ENCODE peak calls at places on chromosomes 2 and 18, in six cellular contexts. Q is neuronal stem cell, L is IMR-90, K is H9, H is H1, Y is trophoblast cell. E is an unnamed sample.

GRCh38 chr2:101361079-101361478 is 26.2 kb downstream of the CREG2 start:
- DNase-seq in Q (no peak), L (no peak), K (no peak), H (no peak), Y (peak), E (no peak)

GRCh38 chr2:72989770-72990556 is 72.6 kb downstream of the EMX1 start:
- DNase-seq in Q (no peak), L (peak), K (peak), H (peak), Y (no peak), E (no peak)

GRCh38 chr2:19886261-19886660 is 15.5 kb downstream of the TTC32 start:
- DNase-seq in Q (no peak), L (no peak), K (no peak), H (peak), Y (no peak), E (no peak)

GRCh38 chr2:176494949-176495353 is 225.7 kb downstream of the MTX2 start:
- DNase-seq in Q (no peak), L (no peak), K (no peak), H (no peak), Y (no peak), E (no peak)

GRCh38 chr18:14092625-14093361 is 39.4 kb downstream of the ZNF519 start:
- DNase-seq in Q (no peak), L (no peak), K (no peak), H (no peak), Y (no peak), E (no peak)

GRCh38 chr2:71603311-71603794 is 150.0 kb downstream of the DYSF start:
- DNase-seq in Q (no peak), L (no peak), K (peak), H (no peak), Y (no peak), E (no peak)

GRCh38 chr2:157404363-157404762 is 39.5 kb downstream of the CYTIP start:
- DNase-seq in Q (no peak), L (no peak), K (no peak), H (no peak), Y (peak), E (no peak)

GRCh38 chr18:59556265-59556664 is 141.0 kb downstream of the CCBE1 start:
- DNase-seq in Q (no peak), L (peak), K (no peak), H (no peak), Y (peak), E (no peak)

GRCh38 chr2:230184727-230185578 is 34.8 kb downstream of the SP110 start:
- DNase-seq in Q (no peak), L (peak), K (no peak), H (no peak), Y (no peak), E (no peak)

GRCh38 chr18:51149605-51150429 is 47.7 kb downstream of the MEX3C start:
- DNase-seq in Q (no peak), L (peak), K (no peak), H (no peak), Y (peak), E (peak)

GRCh38 chr2:219368690-219369108 is 19.0 kb downstream of the DNPEP start:
- DNase-seq in Q (no peak), L (peak), K (no peak), H (no peak), Y (peak), E (peak)

DNA sequence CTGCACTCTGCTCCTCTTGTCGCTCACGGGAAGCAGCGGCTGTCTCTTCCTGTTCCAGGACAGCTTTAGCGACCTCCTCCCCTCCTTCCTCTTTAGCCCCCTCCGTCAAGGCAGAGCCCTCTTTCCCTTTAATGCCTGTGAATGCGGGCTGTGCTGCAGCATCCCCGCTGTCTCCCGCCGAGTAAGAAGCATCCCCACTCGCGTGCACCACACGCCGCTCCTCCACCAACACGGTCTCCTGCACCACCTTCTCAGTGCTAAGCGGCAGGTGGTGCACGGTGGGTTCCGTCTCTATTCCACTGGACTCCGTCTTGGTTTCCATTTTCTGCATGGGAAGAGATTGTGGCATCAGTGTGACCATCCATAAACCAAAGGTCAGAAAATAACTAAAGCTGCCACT is 101.6 kb upstream of the ZBTB14 start:
- DNase-seq in Q (no peak), L (no peak), K (no peak), H (no peak), Y (no peak), E (no peak)
- H3K14ac ChIP-seq in Q (no peak), L (no peak), K (no peak), H (no peak), Y (no peak), E (no peak)

GRCh38 chr2:36707050-36707449 is 10.5 kb downstream of the VIT start:
- DNase-seq in Q (no peak), L (peak), K (no peak), H (no peak), Y (peak), E (peak)
- H2AFZ ChIP-seq in Q (no peak), L (peak), K (no peak), H (no peak), Y (no peak), E (no peak)

DNA sequence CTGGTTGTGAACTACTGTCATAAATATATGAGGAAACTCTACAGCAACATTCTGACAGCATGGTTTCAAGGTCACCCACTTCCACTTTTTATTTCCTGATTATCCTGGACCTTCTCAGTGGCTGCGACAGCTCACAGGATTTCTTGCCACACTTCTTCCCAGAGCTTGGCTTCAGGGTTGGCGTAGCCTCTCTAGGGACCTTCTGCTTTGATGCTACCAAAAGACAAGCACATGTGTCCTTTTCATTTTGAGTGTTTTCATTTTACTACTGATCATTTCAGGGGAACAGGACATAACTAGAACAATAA is 9.5 kb downstream of the VIT start:
- DNase-seq in Q (no peak), L (no peak), K (no peak), H (no peak), Y (no peak), E (no peak)
- H3K14ac ChIP-seq in Q (no peak), L (no peak), K (no peak), H (no peak), Y (no peak), E (no peak)

DNA sequence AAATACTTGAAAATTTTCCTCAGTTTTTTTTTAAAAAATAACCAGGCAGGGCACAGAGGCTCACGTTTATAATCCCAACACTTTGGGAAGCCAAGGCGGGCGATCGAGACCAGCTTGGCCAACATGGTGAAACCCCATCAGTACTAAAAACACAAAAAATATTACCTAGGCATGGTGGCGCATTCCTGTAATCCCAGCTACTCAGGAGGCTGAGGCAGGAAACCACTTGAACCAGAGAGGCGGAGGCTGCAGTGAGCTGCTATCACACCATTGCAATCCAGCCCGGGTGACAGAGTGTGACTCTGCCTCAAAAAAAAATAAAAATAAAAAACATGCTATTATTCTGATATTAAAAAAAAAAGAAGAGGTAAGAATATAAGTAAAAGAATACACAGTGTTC is 191.0 kb downstream of the ZEB2 start:
- DNase-seq in Q (no peak), L (no peak), K (no peak), H (no peak), Y (no peak), E (no peak)
- H2AFZ ChIP-seq in Q (no peak), L (no peak), K (no peak), H (no peak), Y (no peak), E (no peak)

DNA sequence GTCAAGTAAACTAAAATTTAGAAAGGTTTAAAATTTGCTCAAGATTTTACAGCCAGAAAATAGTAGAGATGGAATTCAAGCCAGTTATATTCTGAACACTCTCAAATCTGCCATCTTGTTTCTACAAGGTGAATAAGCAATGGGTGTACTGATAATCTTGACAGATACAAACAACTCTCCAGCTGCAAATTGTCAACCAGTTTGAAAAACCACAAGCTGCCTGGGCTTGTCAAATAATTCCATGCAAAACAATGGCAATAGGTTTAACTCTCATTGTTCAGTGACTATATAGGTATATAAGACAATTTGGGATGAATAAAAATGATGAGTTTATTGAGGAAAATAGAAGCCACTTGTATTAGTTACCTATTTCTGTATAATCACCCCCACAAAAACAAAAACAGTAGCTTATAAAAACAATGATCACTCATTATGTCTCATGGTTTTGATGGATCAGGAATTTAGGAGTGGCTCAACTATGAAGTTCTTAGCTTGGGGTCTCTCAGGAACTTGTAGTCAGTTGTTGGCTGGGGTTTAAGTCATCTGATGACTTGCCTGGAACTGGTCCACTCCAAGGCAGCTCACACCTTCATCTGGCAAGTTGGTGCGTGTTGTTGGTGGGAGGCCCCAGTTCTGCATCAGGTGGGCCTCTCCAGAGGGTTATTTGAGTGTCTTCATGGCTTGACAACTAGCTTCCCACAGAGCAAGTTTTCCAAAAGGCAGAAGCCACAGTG is 12.6 kb upstream of the EVA1A start:
- DNase-seq in Q (no peak), L (no peak), K (no peak), H (no peak), Y (no peak), E (no peak)
- H3K14ac ChIP-seq in Q (no peak), L (no peak), K (no peak), H (no peak), Y (no peak), E (no peak)

GRCh38 chr18:10912790-10913560 is 236.4 kb downstream of the PIEZO2 start:
- DNase-seq in Q (no peak), L (peak), K (no peak), H (no peak), Y (no peak), E (peak)
- H2AFZ ChIP-seq in Q (no peak), L (no peak), K (no peak), H (no peak), Y (no peak), E (no peak)

E was measured in mesenchymal stem cell.